ENCODE peak calls at places on chromosomes 3 and 15, in seven cellular contexts. O is OCI-LY7, Q is left ventricle myocardium inferior, P is right lobe of liver, U is colonic mucosa, F is K562, L is lung. I is an unnamed sample.

GRCh38 chr3:155871746-155872158 is 1.3 kb downstream of the GMPS start:
- DNase-seq in P (no peak), U (no peak), L (no peak), Q (no peak), F (no peak), O (no peak), I (no peak)

GRCh38 chr3:115401891-115402501 is 221.3 kb upstream of the GAP43 start:
- DNase-seq in O (no peak), L (no peak), F (no peak), P (no peak), Q (no peak), U (no peak), I (no peak)

GRCh38 chr3:134249935-134250716 is 533 bp downstream of the RYK start:
- DNase-seq in U (peak; percentile 76), P (peak; percentile 80), F (peak; percentile 46), Q (peak; percentile 64), L (peak; percentile 65), O (peak; percentile 68), I (peak; percentile 84)

GRCh38 chr3:146390967-146391366 is 78.4 kb downstream of the PLSCR2 start:
- DNase-seq in Q (no peak), F (no peak), P (no peak), O (no peak), U (peak; percentile 31), L (no peak), I (no peak)

GRCh38 chr3:127589600-127590281 is 792 bp downstream of the TPRA1 start:
- DNase-seq in Q (no peak), O (peak; percentile 29), L (no peak), P (no peak), F (no peak), U (peak; percentile 34), I (peak; percentile 72)

GRCh38 chr3:15647629-15648167 is 46.2 kb downstream of the BTD start:
- DNase-seq in L (no peak), F (no peak), Q (no peak), P (no peak), O (peak; percentile 82), U (peak; percentile 32), I (no peak)

GRCh38 chr3:186931487-186932280 is 1.4 kb downstream of the ST6GAL1 start:
- DNase-seq in Q (peak; percentile 61), U (peak; percentile 84), F (peak; percentile 72), L (peak; percentile 73), P (peak; percentile 81), O (peak; percentile 53), I (peak; percentile 89)

GRCh38 chr3:110164632-110165240 is 827.4 kb upstream of the DPPA4 start:
- DNase-seq in Q (no peak), O (no peak), F (no peak), U (no peak), L (no peak), P (no peak), I (peak; percentile 53)

GRCh38 chr3:160953681-160954080 is 151.5 kb downstream of the B3GALNT1 start:
- DNase-seq in O (no peak), U (no peak), L (no peak), F (no peak), P (no peak), Q (no peak), I (no peak)

GRCh38 chr3:127734754-127735473 is 62.2 kb downstream of the ABTB1 start:
- DNase-seq in L (no peak), U (no peak), O (peak; percentile 43), Q (no peak), F (no peak), P (no peak), I (peak; percentile 72)

GRCh38 chr15:56038015-56038414 is 44.6 kb upstream of the NEDD4 start:
- DNase-seq in P (no peak), U (no peak), Q (no peak), L (no peak), F (no peak), O (peak; percentile 12), I (no peak)

GRCh38 chr3:5294360-5294759 is 106.9 kb downstream of the EDEM1 start:
- DNase-seq in O (no peak), U (no peak), F (no peak), L (no peak), Q (no peak), P (no peak), I (no peak)

GRCh38 chr15:83927704-83928391 is 273.9 kb downstream of the ADAMTSL3 start:
- DNase-seq in F (no peak), Q (no peak), U (no peak), O (no peak), L (no peak), P (no peak), I (no peak)

GRCh38 chr15:69557340-69558137 is 104.9 kb downstream of the RPLP1 start:
- DNase-seq in Q (no peak), P (peak; percentile 90), L (peak; percentile 66), U (peak; percentile 57), O (no peak), F (no peak), I (no peak)

GRCh38 chr15:51093865-51094605 is 671 bp downstream of the TNFAIP8L3 start:
- DNase-seq in Q (peak; percentile 45), P (peak; percentile 66), L (peak; percentile 41), F (no peak), U (peak; percentile 52), O (no peak), I (peak; percentile 78)

DNA sequence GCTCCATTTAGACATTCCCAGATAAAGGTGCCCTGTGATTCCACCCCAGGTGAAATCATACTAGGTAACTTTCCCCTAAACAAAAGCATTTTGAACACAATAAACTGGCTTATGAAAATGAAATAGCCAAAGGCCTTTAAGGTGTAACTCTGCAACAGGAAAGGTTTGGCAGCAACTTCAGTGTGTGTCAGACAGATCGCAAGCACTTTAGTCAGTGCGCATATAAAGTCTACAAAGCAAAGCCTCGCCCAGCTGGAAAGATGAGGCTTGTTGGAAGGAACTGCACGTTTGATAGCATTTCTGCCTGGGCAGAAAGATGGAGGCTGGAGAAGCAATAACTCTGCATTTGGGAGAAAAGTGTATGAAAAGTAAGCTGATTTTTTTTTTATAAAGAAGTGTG is 57.9 kb downstream of the PRICKLE2 start:
- DNase-seq in Q (no peak), L (no peak), O (no peak), U (peak; percentile 42), F (no peak), P (no peak), I (no peak)
- H3K27ac ChIP-seq in Q (no peak overlapping the region), L (no peak overlapping the region), O (no peak overlapping the region), U (no peak overlapping the region), F (no peak overlapping the region), P (no peak overlapping the region), I (no peak overlapping the region)

GRCh38 chr15:101134780-101135179 is 117.1 kb downstream of the CHSY1 start:
- DNase-seq in L (no peak), F (no peak), O (no peak), U (no peak), Q (no peak), P (no peak), I (no peak)

GRCh38 chr15:101133751-101134261 is 118.0 kb downstream of the CHSY1 start:
- DNase-seq in F (no peak), O (no peak), U (no peak), L (no peak), Q (no peak), P (no peak), I (peak; percentile 70)

GRCh38 chr15:101137312-101137940 is 114.4 kb downstream of the CHSY1 start:
- DNase-seq in Q (no peak), U (no peak), O (no peak), P (no peak), F (peak; percentile 70), L (no peak), I (no peak)

GRCh38 chr15:101136381-101137268 is 115.2 kb downstream of the CHSY1 start:
- DNase-seq in L (no peak), U (no peak), P (no peak), O (no peak), F (no peak), Q (no peak), I (no peak)

GRCh38 chr15:101135532-101136166 is 116.2 kb downstream of the CHSY1 start:
- DNase-seq in O (peak; percentile 19), U (no peak), P (no peak), F (no peak), Q (no peak), L (no peak), I (no peak)
- TF ChIP-seq CTCF in O (no peak), U (no peak), P (no peak), F (no peak), Q (no peak), L (no peak), I (no peak)

GRCh38 chr15:40904552-40905201 is 10.4 kb downstream of the VPS18 start:
- DNase-seq in P (peak; percentile 72), F (no peak), U (no peak), L (no peak), Q (no peak), O (no peak), I (no peak)

GRCh38 chr15:40906947-40907802 is 12.9 kb downstream of the VPS18 start:
- DNase-seq in L (no peak), U (peak; percentile 80), O (peak; percentile 66), F (peak; percentile 30), Q (peak; percentile 64), P (peak; percentile 81), I (peak; percentile 61)

GRCh38 chr15:40902605-40903561 is 8.6 kb downstream of the VPS18 start:
- DNase-seq in U (no peak), Q (peak; percentile 48), F (no peak), L (peak; percentile 60), P (no peak), O (peak; percentile 80), I (peak; percentile 54)

GRCh38 chr15:40908095-40908494 is 13.8 kb downstream of the VPS18 start:
- DNase-seq in L (no peak), F (no peak), Q (no peak), P (peak; percentile 77), U (peak; percentile 72), O (no peak), I (peak; percentile 25)

DNA sequence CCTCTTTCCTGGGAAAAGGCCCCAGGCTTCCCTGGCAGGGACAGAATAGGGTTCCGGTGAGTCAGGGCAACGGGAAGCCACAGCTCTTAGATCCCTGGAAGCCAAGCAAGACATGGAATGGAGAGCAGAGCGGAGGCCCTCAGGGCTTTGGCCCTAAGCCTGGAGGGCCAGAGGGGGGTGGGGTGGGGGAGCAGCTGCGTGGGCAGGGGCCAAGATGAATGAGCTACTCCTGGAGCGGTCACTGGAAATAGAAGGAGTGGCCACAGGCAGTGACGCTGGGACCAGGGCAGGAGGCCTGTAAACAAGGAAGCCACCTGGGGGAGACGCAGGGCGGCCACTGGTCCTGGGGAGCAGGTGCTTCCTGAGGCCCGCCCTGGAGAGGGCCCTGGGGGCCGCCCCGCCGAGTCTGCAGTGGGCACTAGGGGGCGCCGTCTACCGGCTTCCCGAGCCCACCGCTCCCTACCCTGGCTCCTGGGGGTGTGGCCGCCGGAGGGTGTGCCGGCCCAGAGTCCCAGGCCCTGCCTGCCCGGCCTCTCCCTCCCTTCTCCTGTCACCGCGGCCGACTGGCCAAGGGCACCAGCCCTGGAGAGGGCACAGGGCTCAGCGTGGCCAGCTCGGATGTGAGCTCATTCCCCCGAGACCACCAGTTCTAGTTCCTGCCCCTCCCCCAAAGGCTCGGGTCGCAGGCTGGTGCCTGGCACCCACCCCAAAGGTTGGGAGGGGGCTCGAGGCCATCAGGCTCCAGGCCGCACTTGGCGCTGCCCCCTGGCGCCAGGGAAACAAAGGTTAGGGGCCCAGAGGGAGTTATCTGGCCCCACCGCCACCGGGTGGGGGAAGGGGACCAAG is 12.1 kb downstream of the VPS18 start:
- DNase-seq in P (peak; percentile 90), L (peak; percentile 91), Q (peak; percentile 87), O (peak; percentile 91), U (peak; percentile 95), F (peak; percentile 90), I (peak; percentile 97)
- H3K27ac ChIP-seq in P (peak overlapping the region; percentile 98), L (peak overlapping the region; percentile 88), Q (peak overlapping the region; percentile 98), O (peak overlapping the region; percentile 72), U (peak overlapping the region; percentile 79), F (peak overlapping the region; percentile 52), I (peak overlapping the region; percentile 19)

DNA sequence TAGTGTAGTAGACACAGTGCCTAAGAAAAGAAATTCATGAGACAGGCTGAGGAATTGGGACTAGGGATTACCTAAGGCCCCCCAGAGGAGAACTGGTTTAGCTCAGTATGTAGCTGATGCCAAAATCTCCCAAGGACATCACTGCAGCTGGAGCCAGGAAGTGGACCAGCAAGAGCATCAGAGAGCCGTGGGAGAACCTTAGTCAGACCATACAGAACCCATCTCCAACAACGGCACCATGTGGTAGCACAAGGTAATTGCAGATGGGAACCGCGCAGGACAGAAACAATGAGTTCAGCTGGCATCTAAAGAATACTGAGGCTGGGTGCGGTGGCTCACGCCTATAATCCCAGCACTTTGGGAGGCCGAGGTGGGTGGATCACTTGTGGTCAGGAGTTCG is 81.7 kb downstream of the WNT5A start:
- DNase-seq in L (no peak), U (no peak), O (peak; percentile 49), F (peak; percentile 24), P (no peak), Q (no peak), I (peak; percentile 92)
- TF ChIP-seq CTCF in L (no peak), U (no peak), O (peak; percentile 74), F (peak; percentile 24), P (peak; percentile 14), Q (peak; percentile 27), I (peak; percentile 85)

I was measured in endodermal cell.